ENCODE peak calls at places on chromosome 6, in four cellular contexts. K is progenitor cell of endocrine pancreas, I is GF-D8, C is mesendoderm. H is an unnamed sample.

GRCh38 chr6:135675862-135676261 is 175.6 kb upstream of the PDE7B start:
- DNase-seq in C (peak; percentile 82), K (peak; percentile 16), I (no peak), H (no peak)

GRCh38 chr6:9192405-9192909 is 757.1 kb upstream of the SLC35B3 start:
- DNase-seq in K (no peak), I (no peak), C (no peak), H (no peak)

GRCh38 chr6:15739867-15740266 is 77.0 kb upstream of the DTNBP1 start:
- DNase-seq in I (no peak), K (no peak), C (no peak), H (no peak)

GRCh38 chr6:112008482-112008881 is 45.4 kb upstream of the CCN6 start:
- DNase-seq in K (no peak), I (no peak), C (no peak), H (no peak)

GRCh38 chr6:38997128-38997761 is 51.3 kb upstream of the GLP1R start:
- DNase-seq in C (peak; percentile 81), I (no peak), K (peak; percentile 59), H (no peak)

GRCh38 chr6:82033631-82034211 is 213.8 kb downstream of the IBTK start:
- DNase-seq in K (no peak), I (no peak), C (no peak), H (no peak)

GRCh38 chr6:68572525-68572924 is 62.6 kb upstream of the ADGRB3 start:
- DNase-seq in C (peak; percentile 88), I (no peak), K (no peak), H (no peak)

GRCh38 chr6:27213544-27214125 is 33.9 kb upstream of the PRSS16 start:
- DNase-seq in I (no peak), K (no peak), C (peak; percentile 82), H (no peak)

GRCh38 chr6:7697820-7698623 is 27.9 kb upstream of the BMP6 start:
- DNase-seq in K (no peak), C (peak; percentile 20), I (peak; percentile 73), H (no peak)

GRCh38 chr6:48135352-48136084 is 24.5 kb upstream of the PTCHD4 start:
- DNase-seq in I (no peak), K (no peak), C (peak; percentile 58), H (no peak)

GRCh38 chr6:62797190-62797589 is 414.1 kb upstream of the FKBP1C start:
- DNase-seq in C (peak; percentile 60), I (no peak), K (no peak), H (no peak)

GRCh38 chr6:154414021-154414813 is 57.6 kb upstream of the IPCEF1 start:
- DNase-seq in K (no peak), I (peak; percentile 94), C (peak; percentile 14), H (no peak)

GRCh38 chr6:9455794-9456193 is 959.1 kb downstream of the TFAP2A start:
- DNase-seq in K (no peak), C (peak; percentile 15), I (no peak), H (no peak)

GRCh38 chr6:129015721-129016120 is 132.8 kb downstream of the LAMA2 start:
- DNase-seq in I (no peak), K (no peak), C (no peak), H (no peak)

GRCh38 chr6:148324297-148325007 is 18.2 kb upstream of the SASH1 start:
- DNase-seq in I (no peak), K (no peak), C (no peak), H (no peak)

GRCh38 chr6:164911873-164912580 is 397.4 kb downstream of the C6orf118 start:
- DNase-seq in C (no peak), K (no peak), I (no peak), H (no peak)

GRCh38 chr6:43989556-43990248 is 137.6 kb downstream of the MRPL14 start:
- DNase-seq in C (no peak), I (no peak), K (no peak), H (no peak)

GRCh38 chr6:105459049-105459448 is 56.2 kb upstream of the PREP start:
- DNase-seq in I (no peak), C (no peak), K (no peak), H (no peak)

GRCh38 chr6:149478631-149479314 is 6.0 kb downstream of the ZC3H12D start:
- DNase-seq in K (no peak), I (no peak), C (no peak), H (no peak)

GRCh38 chr6:51619042-51619799 is 468.2 kb downstream of the PKHD1 start:
- DNase-seq in C (no peak), K (no peak), I (no peak), H (no peak)

GRCh38 chr6:41228616-41229015 is 467 bp downstream of the TREML4 start:
- DNase-seq in K (no peak), I (no peak), C (peak; percentile 57), H (no peak)

GRCh38 chr6:161186173-161186769 is 87.6 kb downstream of the AGPAT4 start:
- DNase-seq in C (no peak), K (no peak), I (no peak), H (no peak)

GRCh38 chr6:130176378-130176777 is 46.4 kb downstream of the SAMD3 start:
- DNase-seq in C (no peak), I (no peak), K (no peak), H (no peak)

GRCh38 chr6:92371211-92371610 is 1048.1 kb downstream of the EPHA7 start:
- DNase-seq in C (no peak), I (no peak), K (no peak), H (no peak)

GRCh38 chr6:43043310-43043709 is 10.3 kb downstream of the CUL7 start:
- DNase-seq in C (no peak), I (no peak), K (no peak), H (no peak)

GRCh38 chr6:1797801-1798200 is 188.1 kb downstream of the FOXC1 start:
- DNase-seq in K (no peak), C (no peak), I (no peak), H (no peak)

GRCh38 chr6:105769987-105770386 is 316.1 kb upstream of the PRDM1 start:
- DNase-seq in C (peak; percentile 52), K (no peak), I (no peak), H (no peak)

GRCh38 chr6:47019941-47020340 is 22.2 kb downstream of the ADGRF1 start:
- DNase-seq in K (no peak), C (no peak), I (no peak), H (no peak)

GRCh38 chr6:15444081-15444731 is 198.3 kb downstream of the JARID2 start:
- DNase-seq in C (no peak), I (no peak), K (no peak), H (no peak)

GRCh38 chr6:12923644-12924235 is 207.2 kb downstream of the PHACTR1 start:
- DNase-seq in I (no peak), K (no peak), C (no peak), H (no peak)

GRCh38 chr6:15962449-15962764 is 166.5 kb upstream of the MYLIP start:
- DNase-seq in C (peak; percentile 43), I (no peak), K (no peak), H (no peak)

GRCh38 chr6:154605207-154605877 is 94.9 kb upstream of the CNKSR3 start:
- DNase-seq in C (no peak), I (no peak), K (no peak), H (no peak)

GRCh38 chr6:84150680-84151079 is 76.8 kb downstream of the CEP162 start:
- DNase-seq in C (no peak), K (no peak), I (no peak), H (no peak)